ENCODE peak calls at places on chromosomes 16 and 17, in six cellular contexts. R, G, U, X, K and N are unnamed samples.

GRCh38 chr16:89401641-89402445 is 88.5 kb downstream of the ANKRD11 start:
- DNase-seq in R (no peak), X (no peak), U (no peak), K (no peak), G (no peak), N (no peak)

GRCh38 chr17:65182233-65182632 is 45.1 kb downstream of the RGS9 start:
- DNase-seq in R (no peak), K (no peak), U (no peak), G (no peak), X (no peak), N (no peak)

GRCh38 chr16:79076039-79076767 is 524.3 kb downstream of the MAF start:
- DNase-seq in K (no peak), U (no peak), R (no peak), X (no peak), G (no peak), N (no peak)

GRCh38 chr16:22141746-22142145 is 20.6 kb upstream of the SDR42E2 start:
- DNase-seq in K (no peak), X (no peak), U (no peak), G (no peak), R (no peak), N (no peak)

GRCh38 chr17:82636626-82637598 is 11.3 kb downstream of the WDR45B start:
- DNase-seq in G (peak), K (no peak), R (no peak), X (peak), U (no peak), N (no peak)

GRCh38 chr16:3690991-3691720 is 26.2 kb downstream of the TRAP1 start:
- DNase-seq in G (no peak), U (no peak), X (no peak), K (peak), R (no peak), N (peak)

GRCh38 chr17:37446027-37446426 is 39.3 kb downstream of the TADA2A start:
- DNase-seq in R (no peak), X (peak), U (no peak), G (no peak), K (no peak), N (no peak)

GRCh38 chr16:73023752-73024570 is 24.0 kb downstream of the ZFHX3 start:
- DNase-seq in K (no peak), U (no peak), G (no peak), R (no peak), X (no peak), N (no peak)

GRCh38 chr16:13480801-13481200 is 439.2 kb upstream of the ERCC4 start:
- DNase-seq in G (no peak), X (no peak), R (no peak), U (no peak), K (no peak), N (no peak)

GRCh38 chr16:49382916-49383315 is 9.3 kb downstream of the C16orf78 start:
- DNase-seq in X (no peak), R (no peak), K (no peak), U (no peak), G (no peak), N (no peak)

GRCh38 chr16:30923554-30924085 is at the start of gene FBXL19:
- DNase-seq in X (no peak), R (no peak), G (no peak), U (no peak), K (no peak), N (no peak)

GRCh38 chr16:74261068-74261467 is 35.5 kb upstream of the PSMD7 start:
- DNase-seq in K (no peak), G (no peak), U (no peak), X (no peak), R (no peak), N (no peak)

GRCh38 chr17:60139438-60140285 is 10.1 kb upstream of the CA4 start:
- DNase-seq in G (peak), K (peak), R (no peak), U (peak), X (no peak), N (peak)

GRCh38 chr16:30063278-30063892 is 2.2 kb upstream of the ALDOA start:
- DNase-seq in G (no peak), X (no peak), K (no peak), U (no peak), R (no peak), N (no peak)

GRCh38 chr17:44608732-44609435 is 47.4 kb upstream of the MEIOC start:
- DNase-seq in G (no peak), R (no peak), X (peak), K (no peak), U (no peak), N (no peak)

GRCh38 chr17:79843475-79843916 is 4.3 kb upstream of the CBX4 start:
- DNase-seq in K (no peak), X (no peak), U (no peak), R (no peak), G (no peak), N (no peak)

GRCh38 chr17:6413073-6413472 is 21.8 kb downstream of the AIPL1 start:
- DNase-seq in R (peak), K (no peak), U (no peak), G (no peak), X (peak), N (no peak)

GRCh38 chr17:59620518-59621259 is 994 bp downstream of the CLTC start:
- DNase-seq in R (peak), K (peak), U (no peak), X (peak), G (peak), N (peak)